ENCODE peak calls at places on chromosomes 2 and 18, in four cellular contexts. X is GM20000; E is fibroblast of gingiva; J is activated CD4-positive, alpha-beta T cell treated with anti-CD3 and anti-CD28 coated beads, Interleukin-2, amount 50 U/mL, for 24 hours. Z is an unnamed sample.

GRCh38 chr2:112534826-112535225 is 7.4 kb upstream of the POLR1B start:
- DNase-seq in X (no peak), E (no peak), J (no peak), Z (no peak)

GRCh38 chr2:9329497-9329896 is 93.8 kb downstream of the ITGB1BP1 start:
- DNase-seq in X (no peak), E (no peak), J (no peak), Z (no peak)

GRCh38 chr18:35862115-35862640 is 110.3 kb upstream of the RMP24 start:
- DNase-seq in X (no peak), E (no peak), J (no peak), Z (no peak)

GRCh38 chr2:197055045-197055444 is 128.5 kb upstream of the PGAP1 start:
- DNase-seq in X (no peak), E (no peak), J (no peak), Z (no peak)

GRCh38 chr2:225004531-225004930 is 37.7 kb downstream of the DOCK10 start:
- DNase-seq in X (no peak), E (peak), J (no peak), Z (no peak)

GRCh38 chr2:165114345-165114943 is 89.4 kb downstream of the SCN3A start:
- DNase-seq in X (no peak), E (no peak), J (no peak), Z (no peak)

GRCh38 chr2:60476206-60476946 is 77.1 kb downstream of the BCL11A start:
- DNase-seq in X (no peak), E (no peak), J (no peak), Z (no peak)

GRCh38 chr2:230787101-230787500 is 74.5 kb downstream of the CAB39 start:
- DNase-seq in X (no peak), E (no peak), J (no peak), Z (no peak)

GRCh38 chr2:233544079-233544690 is 22.4 kb downstream of the USP40 start:
- DNase-seq in X (no peak), E (no peak), J (no peak), Z (no peak)

Z was measured in central memory CD4-positive, alpha-beta T cell.